ENCODE peak calls at places on chromosome 15, in nine cellular contexts. G is neural progenitor cell, E is HL-60, Y is BJ, J is astrocyte, L is IMR-90, Z is PC-3, W is AG10803, P is upper lobe of left lung. X is an unnamed sample.

GRCh38 chr15:56737791-56738190 is 4.5 kb upstream of the ZNF280D start:
- DNase-seq in G (no peak), E (no peak), Y (no peak), J (no peak), L (no peak), Z (no peak), W (no peak), P (no peak), X (no peak)

GRCh38 chr15:66628976-66629723 is 63.4 kb upstream of the LCTL start:
- DNase-seq in G (peak), E (no peak), Y (no peak), J (no peak), L (no peak), Z (no peak), W (no peak), P (no peak), X (no peak)

GRCh38 chr15:45200001-45200798 is 12.4 kb upstream of the SHF start:
- DNase-seq in G (peak), E (peak), Y (peak), J (peak), L (peak), Z (peak), W (peak), P (peak), X (peak)

GRCh38 chr15:70318996-70319465 is 221.3 kb upstream of the TLE3 start:
- DNase-seq in G (no peak), E (no peak), Y (peak), J (peak), L (peak), Z (peak), W (peak), P (no peak), X (peak)

GRCh38 chr15:45635191-45635638 is 386 bp downstream of the SQOR start:
- DNase-seq in G (peak), E (peak), Y (no peak), J (no peak), L (no peak), Z (peak), W (peak), P (peak), X (no peak)

GRCh38 chr15:53758412-53758811 is 1.1 kb downstream of the WDR72 start:
- DNase-seq in G (no peak), E (no peak), Y (no peak), J (no peak), L (no peak), Z (no peak), W (no peak), P (no peak), X (no peak)

GRCh38 chr15:78007965-78008886 is 69.3 kb downstream of the TBC1D2B start:
- DNase-seq in G (no peak), E (no peak), Y (no peak), J (peak), L (peak), Z (peak), W (peak), P (peak), X (peak)

GRCh38 chr15:34496616-34497015 is 59.0 kb upstream of the GOLGA8A start:
- DNase-seq in G (no peak), E (no peak), Y (no peak), J (no peak), L (no peak), Z (no peak), W (no peak), P (no peak), X (no peak)

GRCh38 chr15:65289261-65289854 is 2.7 kb upstream of the PARP16 start:
- DNase-seq in G (no peak), E (no peak), Y (no peak), J (no peak), L (no peak), Z (no peak), W (no peak), P (no peak), X (no peak)

GRCh38 chr15:37823601-37824275 is 110.7 kb upstream of the TMCO5A start:
- DNase-seq in G (no peak), E (no peak), Y (no peak), J (no peak), L (no peak), Z (no peak), W (no peak), P (no peak), X (no peak)

GRCh38 chr15:97976766-97977503 is 16.4 kb downstream of the ARRDC4 start:
- DNase-seq in G (no peak), E (no peak), Y (no peak), J (no peak), L (no peak), Z (peak), W (no peak), P (no peak), X (no peak)

GRCh38 chr15:73319460-73320245 is 49.1 kb downstream of the HCN4 start:
- DNase-seq in G (no peak), E (no peak), Y (no peak), J (no peak), L (no peak), Z (no peak), W (no peak), P (no peak), X (no peak)

GRCh38 chr15:98884894-98885293 is 122.7 kb downstream of the PGPEP1L start:
- DNase-seq in G (no peak), E (no peak), Y (no peak), J (no peak), L (no peak), Z (no peak), W (no peak), P (no peak), X (no peak)

GRCh38 chr15:45129651-45130129 is at the start of the genes DUOX1 and DUOXA1:
- DNase-seq in G (peak), E (no peak), Y (no peak), J (no peak), L (no peak), Z (no peak), W (no peak), P (peak), X (no peak)

GRCh38 chr15:41483519-41483918 is 10.2 kb upstream of the ITPKA start:
- DNase-seq in G (no peak), E (no peak), Y (no peak), J (no peak), L (no peak), Z (no peak), W (no peak), P (no peak), X (no peak)

GRCh38 chr15:80512729-80513670 is 108.8 kb downstream of the ARNT2 start:
- DNase-seq in G (no peak), E (no peak), Y (no peak), J (no peak), L (no peak), Z (peak), W (peak), P (no peak), X (no peak)

GRCh38 chr15:78396976-78397375 is 41.0 kb upstream of the IREB2 start:
- DNase-seq in G (no peak), E (no peak), Y (no peak), J (no peak), L (peak), Z (peak), W (peak), P (peak), X (no peak)

GRCh38 chr15:36964626-36965025 is 135.7 kb downstream of the MEIS2 start:
- DNase-seq in G (no peak), E (no peak), Y (no peak), J (no peak), L (no peak), Z (no peak), W (no peak), P (no peak), X (no peak)

GRCh38 chr15:95895510-95895909 is 435.0 kb upstream of the NR2F2 start:
- DNase-seq in G (no peak), E (no peak), Y (no peak), J (no peak), L (no peak), Z (no peak), W (no peak), P (no peak), X (no peak)

GRCh38 chr15:86623236-86623635 is 543.6 kb downstream of the AGBL1 start:
- DNase-seq in G (no peak), E (no peak), Y (no peak), J (no peak), L (no peak), Z (no peak), W (no peak), P (no peak), X (no peak)

GRCh38 chr15:89118481-89118989 is 30.3 kb downstream of the ABHD2 start:
- DNase-seq in G (no peak), E (peak), Y (no peak), J (no peak), L (no peak), Z (no peak), W (no peak), P (no peak), X (no peak)

GRCh38 chr15:41125063-41125669 is 9.1 kb upstream of the INO80 start:
- DNase-seq in G (no peak), E (no peak), Y (no peak), J (no peak), L (no peak), Z (peak), W (no peak), P (no peak), X (no peak)

GRCh38 chr15:61879219-61879618 is 181.0 kb downstream of the VPS13C start:
- DNase-seq in G (no peak), E (no peak), Y (no peak), J (peak), L (no peak), Z (peak), W (no peak), P (no peak), X (no peak)

GRCh38 chr15:90637693-90638092 is 79.5 kb upstream of the BLM start:
- DNase-seq in G (peak), E (no peak), Y (no peak), J (no peak), L (no peak), Z (no peak), W (no peak), P (no peak), X (no peak)

GRCh38 chr15:69548771-69549170 is 96.2 kb downstream of the RPLP1 start:
- DNase-seq in G (no peak), E (no peak), Y (no peak), J (no peak), L (no peak), Z (no peak), W (no peak), P (no peak), X (no peak)

GRCh38 chr15:85620321-85621044 is 174.2 kb downstream of the KLHL25 start:
- DNase-seq in G (no peak), E (no peak), Y (peak), J (peak), L (peak), Z (no peak), W (peak), P (no peak), X (no peak)

GRCh38 chr15:87817553-87817952 is 439.0 kb downstream of the NTRK3 start:
- DNase-seq in G (no peak), E (no peak), Y (no peak), J (no peak), L (peak), Z (no peak), W (peak), P (no peak), X (no peak)

GRCh38 chr15:71133734-71134464 is 18.6 kb downstream of the THSD4 start:
- DNase-seq in G (no peak), E (no peak), Y (no peak), J (no peak), L (no peak), Z (no peak), W (no peak), P (no peak), X (no peak)

GRCh38 chr15:31366169-31366734 is 39.6 kb downstream of the KLF13 start:
- DNase-seq in G (no peak), E (no peak), Y (no peak), J (no peak), L (no peak), Z (no peak), W (peak), P (no peak), X (no peak)

GRCh38 chr15:31367021-31367729 is 40.5 kb downstream of the KLF13 start:
- DNase-seq in G (no peak), E (no peak), Y (no peak), J (no peak), L (no peak), Z (no peak), W (no peak), P (peak), X (no peak)

GRCh38 chr15:31364301-31365031 is 37.8 kb downstream of the KLF13 start:
- DNase-seq in G (peak), E (peak), Y (no peak), J (no peak), L (no peak), Z (peak), W (no peak), P (no peak), X (no peak)

GRCh38 chr15:31365032-31365654 is 38.5 kb downstream of the KLF13 start:
- DNase-seq in G (no peak), E (no peak), Y (no peak), J (no peak), L (no peak), Z (no peak), W (no peak), P (no peak), X (no peak)

GRCh38 chr15:31365655-31366127 is 39.1 kb downstream of the KLF13 start:
- DNase-seq in G (peak), E (peak), Y (peak), J (peak), L (peak), Z (no peak), W (peak), P (peak), X (peak)
- H3K4me3 ChIP-seq in G (peak), E (no peak), Y (no peak), J (no peak), L (no peak), Z (no peak), W (no peak), P (no peak), X (no peak)

GRCh38 chr15:43225201-43225949 is 4.6 kb upstream of the EPB42 start:
- DNase-seq in G (peak), E (peak), Y (no peak), J (peak), L (peak), Z (peak), W (peak), P (no peak), X (no peak)
- TF ChIP-seq CTCF in G (peak), E (peak), Y (peak), J (peak), L (peak), Z (peak), W (peak), P (peak), X (peak)

DNA sequence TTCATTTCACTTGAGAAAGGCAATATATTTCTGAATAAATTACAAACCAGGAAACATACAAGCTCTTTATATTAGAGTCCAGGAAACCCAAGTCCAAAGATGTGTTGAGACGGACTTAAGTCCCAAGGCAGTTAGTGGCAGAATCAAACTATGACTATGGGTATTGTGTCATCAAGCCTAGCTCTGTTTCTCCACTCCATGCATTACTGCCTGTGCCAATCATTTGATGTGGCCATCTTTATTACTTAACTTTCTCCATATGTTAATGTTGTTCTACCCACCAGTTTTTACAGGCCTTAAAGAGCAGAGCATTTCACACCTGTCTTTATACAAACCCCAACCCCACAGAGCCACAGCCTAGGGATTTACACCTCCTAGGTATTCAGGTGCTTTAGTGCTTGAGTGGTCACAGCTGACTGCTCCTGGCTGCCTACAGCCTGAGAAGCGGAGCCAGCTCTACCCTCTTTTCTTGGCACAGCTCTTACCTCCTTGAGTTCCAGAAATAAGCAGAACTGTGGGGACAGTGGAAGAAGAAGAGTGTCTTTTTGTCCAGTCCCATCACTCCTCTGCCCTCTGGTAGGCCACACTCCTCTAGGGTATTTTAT is 92.1 kb downstream of the DTWD1 start:
- DNase-seq in G (no peak), E (peak), Y (no peak), J (no peak), L (no peak), Z (no peak), W (no peak), P (no peak), X (no peak)
- H3K4me3 ChIP-seq in G (no peak), E (no peak), Y (no peak), J (no peak), L (no peak), Z (no peak), W (no peak), P (no peak), X (no peak)

GRCh38 chr15:68389041-68389930 is 42.7 kb downstream of the ITGA11 start:
- DNase-seq in G (no peak), E (no peak), Y (no peak), J (no peak), L (no peak), Z (no peak), W (no peak), P (no peak), X (no peak)
- TF ChIP-seq CTCF in G (no peak), E (no peak), Y (no peak), J (no peak), L (no peak), Z (no peak), W (no peak), P (no peak), X (no peak)

GRCh38 chr15:26045516-26045915 is 182.4 kb upstream of the ATP10A start:
- DNase-seq in G (no peak), E (no peak), Y (no peak), J (no peak), L (no peak), Z (no peak), W (no peak), P (no peak), X (no peak)
- H3K4me3 ChIP-seq in G (no peak), E (no peak), Y (no peak), J (no peak), L (no peak), Z (no peak), W (no peak), P (no peak), X (no peak)

GRCh38 chr15:58840048-58840447 is 68.9 kb downstream of the MINDY2 start:
- DNase-seq in G (no peak), E (no peak), Y (peak), J (peak), L (no peak), Z (peak), W (peak), P (no peak), X (peak)

GRCh38 chr15:58842713-58843396 is 71.8 kb downstream of the MINDY2 start:
- DNase-seq in G (no peak), E (no peak), Y (no peak), J (no peak), L (no peak), Z (no peak), W (no peak), P (no peak), X (no peak)

DNA sequence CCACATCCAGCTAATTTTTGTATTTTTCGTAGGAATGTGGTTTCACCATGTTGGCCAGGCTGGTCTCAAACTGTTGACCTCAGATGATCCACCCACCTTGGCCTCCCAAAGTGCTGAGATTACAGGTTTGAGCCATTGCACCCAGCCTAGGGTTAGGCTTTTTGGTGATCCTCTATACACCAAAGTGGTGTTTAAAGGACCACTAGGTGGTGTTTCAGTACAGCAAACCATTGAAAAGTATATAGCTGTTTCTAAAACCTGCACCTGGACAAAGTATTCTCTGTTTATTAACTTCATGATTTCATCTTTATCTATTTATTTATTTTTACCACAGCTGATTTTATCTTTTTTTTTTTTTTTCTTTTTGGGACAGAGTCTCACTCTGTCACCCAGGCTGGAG is 68.4 kb downstream of the MINDY2 start:
- DNase-seq in G (no peak), E (peak), Y (no peak), J (no peak), L (peak), Z (peak), W (peak), P (no peak), X (no peak)
- TF ChIP-seq CTCF in G (peak), E (peak), Y (peak), J (no peak), L (peak), Z (peak), W (peak), P (no peak), X (peak)

GRCh38 chr15:28913171-28913765 is 27.5 kb downstream of the APBA2 start:
- DNase-seq in G (peak), E (no peak), Y (no peak), J (no peak), L (peak), Z (no peak), W (no peak), P (no peak), X (no peak)
- H3K4me3 ChIP-seq in G (no peak), E (no peak), Y (no peak), J (no peak), L (no peak), Z (no peak), W (no peak), P (no peak), X (no peak)